ENCODE peak calls at places on chromosomes 16 and 17, in six cellular contexts. U, B, O, G, W and Y are unnamed samples.

GRCh38 chr16:13110124-13110796 is 208.9 kb downstream of the SHISA9 start:
- DNase-seq in B (no peak), O (no peak), W (peak), G (peak), U (no peak), Y (peak)

GRCh38 chr16:56357765-56358322 is 67.5 kb downstream of the AMFR start:
- DNase-seq in W (no peak), U (no peak), B (no peak), G (no peak), O (no peak), Y (peak)

GRCh38 chr17:79752175-79752574 is 21.4 kb downstream of the ENPP7 start:
- DNase-seq in W (no peak), B (no peak), O (no peak), U (no peak), G (no peak), Y (peak)

GRCh38 chr16:88063201-88063773 is 112.1 kb downstream of the BANP start:
- DNase-seq in W (peak), G (no peak), B (peak), O (no peak), U (peak), Y (no peak)

GRCh38 chr17:692116-692515 is 22.5 kb downstream of the VPS53 start:
- DNase-seq in B (peak), U (peak), W (peak), G (no peak), O (no peak), Y (no peak)

GRCh38 chr17:82370471-82371332 is 863 bp upstream of the UTS2R start:
- DNase-seq in W (no peak), U (no peak), O (no peak), G (no peak), B (peak), Y (peak)

GRCh38 chr16:63422633-63423032 is 1386.4 kb upstream of the CDH8 start:
- DNase-seq in B (no peak), U (no peak), G (no peak), W (no peak), O (no peak), Y (no peak)

GRCh38 chr16:67650023-67650422 is 5.1 kb downstream of the CARMIL2 start:
- DNase-seq in B (no peak), O (no peak), U (no peak), W (no peak), G (no peak), Y (no peak)

GRCh38 chr16:600781-601180 is 10.9 kb downstream of the RAB40C start:
- DNase-seq in W (no peak), B (no peak), O (no peak), G (no peak), U (no peak), Y (peak)

GRCh38 chr17:34366051-34366450 is 3.0 kb upstream of the CCL1 start:
- DNase-seq in O (no peak), U (no peak), B (no peak), W (no peak), G (no peak), Y (no peak)

GRCh38 chr16:65122724-65122973 is 786 bp upstream of the CDH11 start:
- DNase-seq in O (no peak), B (no peak), G (no peak), U (no peak), W (no peak), Y (no peak)